ENCODE peak calls at places on chromosomes 4 and X, in four cellular contexts. G, F, A and E are unnamed samples.
A peak's percentile ranks its signal among the peaks of the same experiment; 100 is the strongest.

GRCh38 chrX:69552512-69552911 is 48.4 kb downstream of the NALF2 start:
- DNase-seq in G (no peak), F (no peak), A (no peak), E (no peak)

GRCh38 chr4:1035510-1035909 is 24.1 kb downstream of the FGFRL1 start:
- DNase-seq in G (no peak), F (no peak), A (no peak), E (no peak)

GRCh38 chr4:968621-969394 is 4.6 kb downstream of the DGKQ start:
- DNase-seq in G (no peak), F (no peak), A (no peak), E (no peak)

GRCh38 chr4:72076562-72076961 is 44.8 kb downstream of the NPFFR2 start:
- DNase-seq in G (no peak), F (peak; percentile 37), A (no peak), E (no peak)

GRCh38 chr4:84050014-84050413 is 449.1 kb downstream of the NKX6-1 start:
- DNase-seq in G (peak; percentile 63), F (peak; percentile 86), A (no peak), E (no peak)

GRCh38 chr4:140637836-140638235 is 69.1 kb upstream of the UCP1 start:
- DNase-seq in G (peak; percentile 41), F (peak; percentile 73), A (no peak), E (no peak)

GRCh38 chrX:39854772-39855747 is 242.7 kb downstream of the BCOR start:
- DNase-seq in G (no peak), F (no peak), A (no peak), E (no peak)

GRCh38 chr4:79178770-79179169 is 147.1 kb downstream of the NAA11 start:
- DNase-seq in G (no peak), F (no peak), A (no peak), E (no peak)

GRCh38 chr4:54386270-54386669 is 157.2 kb downstream of the PDGFRA start:
- DNase-seq in G (no peak), F (no peak), A (no peak), E (no peak)

GRCh38 chr4:124085561-124086180 is 626.9 kb downstream of the ANKRD50 start:
- DNase-seq in G (no peak), F (peak; percentile 57), A (no peak), E (no peak)

GRCh38 chr4:165461176-165461835 is 82.5 kb downstream of the CPE start:
- DNase-seq in G (no peak), F (peak; percentile 36), A (no peak), E (peak; percentile 75)

GRCh38 chr4:137307806-137308205 is 224.5 kb downstream of the PCDH18 start:
- DNase-seq in G (no peak), F (no peak), A (no peak), E (peak; percentile 82)

GRCh38 chr4:148065069-148065468 is 333.2 kb downstream of the ARHGAP10 start:
- DNase-seq in G (no peak), F (peak; percentile 58), A (no peak), E (peak; percentile 90)

GRCh38 chr4:7034262-7035081 is 8.7 kb upstream of the TADA2B start:
- DNase-seq in G (no peak), F (peak; percentile 37), A (no peak), E (peak; percentile 67)

GRCh38 chr4:132910226-132910748 is 238.8 kb upstream of the PCDH10 start:
- DNase-seq in G (no peak), F (no peak), A (no peak), E (no peak)

GRCh38 chrX:96407043-96407442 is 277.6 kb upstream of the DIAPH2 start:
- DNase-seq in G (no peak), F (peak; percentile 39), A (no peak), E (peak; percentile 59)

GRCh38 chr4:73447701-73448100 is 11.7 kb downstream of the AFP start:
- DNase-seq in G (no peak), F (no peak), A (no peak), E (peak; percentile 56)

GRCh38 chrX:1717326-1717725 is 102.5 kb downstream of the ASMT start:
- DNase-seq in G (no peak), F (no peak), A (no peak), E (no peak)

GRCh38 chrX:102892103-102892502 is 45.0 kb upstream of the RAB40AL start:
- DNase-seq in G (no peak), F (no peak), A (no peak), E (no peak)

GRCh38 chrX:3609800-3610199 is 103.6 kb downstream of the PRKX start:
- DNase-seq in G (no peak), F (no peak), A (no peak), E (peak; percentile 88)

GRCh38 chr4:28799696-28800095 is 1920.5 kb upstream of the PCDH7 start:
- DNase-seq in G (no peak), F (peak; percentile 78), A (no peak), E (no peak)

GRCh38 chrX:9622128-9622527 is 143.5 kb downstream of the GPR143 start:
- DNase-seq in G (no peak), F (no peak), A (no peak), E (no peak)

GRCh38 chr4:111761531-111761930 is 383.7 kb upstream of the FAM241A start:
- DNase-seq in G (no peak), F (no peak), A (no peak), E (no peak)

GRCh38 chr4:24896977-24897376 is 15.9 kb downstream of the CCDC149 start:
- DNase-seq in G (no peak), F (no peak), A (no peak), E (no peak)

GRCh38 chrX:70552174-70552704 is 107.6 kb downstream of the DLG3 start:
- DNase-seq in G (no peak), F (no peak), A (no peak), E (no peak)

GRCh38 chrX:148568763-148569162 is 68.3 kb downstream of the AFF2 start:
- DNase-seq in G (no peak), F (no peak), A (no peak), E (no peak)

GRCh38 chrX:40581333-40581910 is 652 bp downstream of the ATP6AP2 start:
- DNase-seq in G (no peak), F (no peak), A (no peak), E (peak; percentile 8)

GRCh38 chr4:81166431-81166830 is 48.6 kb downstream of the PRKG2 start:
- DNase-seq in G (no peak), F (no peak), A (no peak), E (no peak)

GRCh38 chr4:127616898-127617297 is 15.9 kb upstream of the INTU start:
- DNase-seq in G (no peak), F (no peak), A (no peak), E (no peak)

GRCh38 chr4:128757712-128758111 is 51.8 kb upstream of the JADE1 start:
- DNase-seq in G (peak; percentile 52), F (peak; percentile 26), A (no peak), E (peak; percentile 23)

GRCh38 chrX:13816899-13817298 is at the start of gene GPM6B:
- DNase-seq in G (no peak), F (peak; percentile 32), A (peak; percentile 46), E (no peak)

GRCh38 chrX:125203379-125203736 is 116.3 kb upstream of the TEX13C start:
- DNase-seq in G (no peak), F (peak; percentile 28), A (peak; percentile 61), E (no peak)

GRCh38 chrX:70030242-70030823 is 19.4 kb downstream of the AWAT2 start:
- DNase-seq in G (peak; percentile 56), F (peak; percentile 74), A (peak; percentile 60), E (peak; percentile 49)

GRCh38 chr4:89256203-89256800 is 51.3 kb downstream of the GPRIN3 start:
- DNase-seq in G (no peak), F (no peak), A (no peak), E (no peak)

GRCh38 chr4:58983887-58984286 is 1873.7 kb upstream of the IGFBP7 start:
- DNase-seq in G (no peak), F (no peak), A (no peak), E (no peak)

GRCh38 chr4:10696253-10696652 is 11.7 kb upstream of the CLNK start:
- DNase-seq in G (no peak), F (no peak), A (no peak), E (no peak)

GRCh38 chr4:179123079-179123478 is 1680.8 kb upstream of the AGA start:
- DNase-seq in G (no peak), F (no peak), A (no peak), E (no peak)

GRCh38 chr4:106898621-106899230 is 137.4 kb downstream of the DKK2 start:
- DNase-seq in G (peak; percentile 27), F (peak; percentile 58), A (peak; percentile 50), E (peak; percentile 53)

GRCh38 chr4:177667687-177668086 is 225.4 kb upstream of the AGA start:
- DNase-seq in G (no peak), F (no peak), A (no peak), E (no peak)

DNA sequence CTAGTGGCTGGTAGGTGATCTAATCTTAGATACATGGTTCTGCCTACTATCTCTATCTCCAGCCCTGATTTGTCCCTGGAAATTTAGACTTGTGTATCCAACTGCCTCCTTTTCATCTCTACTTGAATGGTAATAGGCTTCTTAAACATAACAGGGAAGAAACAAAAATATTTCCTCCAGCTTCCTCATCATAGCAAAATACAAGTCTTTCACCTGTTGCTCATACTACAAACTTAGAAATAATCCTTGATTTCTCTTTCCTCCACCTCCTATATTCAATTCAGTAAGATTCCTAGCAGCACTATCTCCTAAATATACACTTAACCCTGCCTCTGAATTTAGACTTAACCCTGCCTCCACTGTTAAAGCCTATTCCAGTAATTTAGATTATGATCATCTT is 373.3 kb upstream of the ACTRT1 start:
- DNase-seq in G (no peak), F (no peak), A (no peak), E (no peak)
- H3K56ac ChIP-seq in G (no peak overlapping the region), F (no peak overlapping the region), A (no peak overlapping the region), E (no peak overlapping the region)

GRCh38 chr4:184101711-184102110 is 116.0 kb downstream of the ENPP6 start:
- DNase-seq in G (no peak), F (no peak), A (no peak), E (no peak)

GRCh38 chr4:184102488-184102887 is 115.2 kb downstream of the ENPP6 start:
- DNase-seq in G (peak; percentile 52), F (peak; percentile 23), A (no peak), E (no peak)

GRCh38 chr4:184102927-184103326 is 114.7 kb downstream of the ENPP6 start:
- DNase-seq in G (no peak), F (no peak), A (no peak), E (no peak)

GRCh38 chr4:184104419-184105101 is 113.1 kb downstream of the ENPP6 start:
- DNase-seq in G (no peak), F (no peak), A (no peak), E (no peak)

GRCh38 chr4:184103755-184104367 is 113.8 kb downstream of the ENPP6 start:
- DNase-seq in G (no peak), F (peak; percentile 5), A (no peak), E (no peak)
- H3K27ac ChIP-seq in G (no peak overlapping the region), F (no peak overlapping the region), A (no peak overlapping the region), E (no peak overlapping the region)

DNA sequence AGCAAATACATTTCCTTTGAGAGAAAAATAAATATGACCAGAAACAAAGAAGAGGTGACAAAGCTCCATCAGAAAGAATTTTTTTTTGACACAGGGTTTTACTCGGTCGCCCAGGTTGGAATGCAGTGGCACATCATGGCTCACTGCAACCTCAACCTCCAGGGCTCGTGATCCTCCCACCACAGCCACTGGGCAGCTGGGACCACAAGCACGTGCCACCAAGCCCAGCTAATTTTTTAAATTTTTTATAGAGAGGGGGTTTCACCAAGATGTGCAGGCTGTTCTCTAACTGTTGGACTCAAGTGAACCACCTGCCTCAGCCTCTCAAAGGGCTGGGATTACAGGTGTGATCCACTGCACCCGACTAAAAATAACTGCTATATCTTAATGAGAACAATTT is 10.3 kb downstream of the ADH5 start:
- DNase-seq in G (no peak), F (no peak), A (no peak), E (no peak)
- H3K56ac ChIP-seq in G (no peak overlapping the region), F (no peak overlapping the region), A (no peak overlapping the region), E (no peak overlapping the region)

GRCh38 chrX:66076801-66077200 is 36.9 kb upstream of the VSIG4 start:
- DNase-seq in G (no peak), F (no peak), A (no peak), E (no peak)

GRCh38 chrX:66071116-66071515 is 31.2 kb upstream of the VSIG4 start:
- DNase-seq in G (no peak), F (no peak), A (no peak), E (no peak)

GRCh38 chrX:66074920-66075879 is 35.3 kb upstream of the VSIG4 start:
- DNase-seq in G (no peak), F (no peak), A (no peak), E (no peak)
- H3K27ac ChIP-seq in G (no peak overlapping the region), F (no peak overlapping the region), A (no peak overlapping the region), E (no peak overlapping the region)